ENCODE peak calls at places on chromosome 7, in seven cellular contexts. N, G, R, H, C, F and Q are unnamed samples.

GRCh38 chr7:98509836-98510235 is 107.2 kb upstream of the NPTX2 start:
- DNase-seq in N (no peak), G (no peak), R (no peak), H (no peak), C (no peak), F (no peak), Q (peak; percentile 2)

GRCh38 chr7:155722936-155723335 is 78.5 kb downstream of the RBM33 start:
- DNase-seq in N (no peak), G (no peak), R (no peak), H (no peak), C (no peak), F (no peak), Q (no peak)

GRCh38 chr7:15525652-15526263 is 36.1 kb downstream of the AGMO start:
- DNase-seq in N (no peak), G (no peak), R (no peak), H (no peak), C (no peak), F (no peak), Q (no peak)

GRCh38 chr7:132655071-132655761 is 78.9 kb upstream of the PLXNA4 start:
- DNase-seq in N (peak; percentile 24), G (no peak), R (peak; percentile 10), H (peak; percentile 29), C (peak; percentile 61), F (peak; percentile 76), Q (peak; percentile 9)

GRCh38 chr7:98398567-98399372 is 2.1 kb downstream of the BAIAP2L1 start:
- DNase-seq in N (no peak), G (no peak), R (no peak), H (no peak), C (no peak), F (no peak), Q (no peak)

GRCh38 chr7:15370441-15370840 is 191.4 kb downstream of the AGMO start:
- DNase-seq in N (no peak), G (no peak), R (no peak), H (no peak), C (no peak), F (no peak), Q (no peak)

GRCh38 chr7:116588641-116589594 is 64.1 kb downstream of the CAV1 start:
- DNase-seq in N (peak; percentile 40), G (no peak), R (no peak), H (peak; percentile 21), C (no peak), F (no peak), Q (peak; percentile 89)

GRCh38 chr7:149295481-149295850 is 33.5 kb downstream of the ZNF783 start:
- DNase-seq in N (no peak), G (no peak), R (no peak), H (no peak), C (no peak), F (no peak), Q (no peak)

GRCh38 chr7:157234271-157234670 is 95.5 kb downstream of the UBE3C start:
- DNase-seq in N (peak; percentile 80), G (no peak), R (no peak), H (no peak), C (no peak), F (no peak), Q (peak; percentile 37)

GRCh38 chr7:108299251-108300014 is 156.8 kb downstream of the NRCAM start:
- DNase-seq in N (peak; percentile 17), G (peak; percentile 47), R (no peak), H (no peak), C (no peak), F (no peak), Q (no peak)

GRCh38 chr7:112215787-112216186 is 9.3 kb downstream of the ZNF277 start:
- DNase-seq in N (no peak), G (no peak), R (no peak), H (no peak), C (no peak), F (no peak), Q (no peak)

GRCh38 chr7:152572101-152572500 is 103.8 kb downstream of the XRCC2 start:
- DNase-seq in N (no peak), G (no peak), R (no peak), H (no peak), C (no peak), F (peak; percentile 4), Q (no peak)

GRCh38 chr7:92242972-92243371 is 2.7 kb downstream of the KRIT1 start:
- DNase-seq in N (no peak), G (no peak), R (no peak), H (no peak), C (no peak), F (no peak), Q (peak; percentile 43)

GRCh38 chr7:91784469-91784868 is 96.0 kb downstream of the MTERF1 start:
- DNase-seq in N (peak; percentile 63), G (peak; percentile 2), R (no peak), H (no peak), C (no peak), F (no peak), Q (peak; percentile 81)

GRCh38 chr7:76201732-76202665 is at the start of gene SRRM3:
- DNase-seq in N (peak; percentile 92), G (peak; percentile 58), R (peak; percentile 76), H (peak; percentile 76), C (peak; percentile 81), F (peak; percentile 81), Q (peak; percentile 89)

GRCh38 chr7:122577449-122578003 is 121.4 kb downstream of the RNF133 start:
- DNase-seq in N (no peak), G (no peak), R (no peak), H (no peak), C (no peak), F (no peak), Q (no peak)

GRCh38 chr7:150994141-150994837 is 3.5 kb downstream of the NOS3 start:
- DNase-seq in N (no peak), G (no peak), R (no peak), H (no peak), C (no peak), F (no peak), Q (no peak)

GRCh38 chr7:134473861-134474291 is 15.0 kb upstream of the AKR1B1 start:
- DNase-seq in N (peak; percentile 34), G (peak; percentile 77), R (no peak), H (no peak), C (no peak), F (no peak), Q (no peak)

GRCh38 chr7:28258240-28258639 is 77.6 kb upstream of the JAZF1 start:
- DNase-seq in N (no peak), G (no peak), R (no peak), H (no peak), C (no peak), F (no peak), Q (no peak)

GRCh38 chr7:70063796-70064423 is 465.6 kb downstream of the AUTS2 start:
- DNase-seq in N (no peak), G (no peak), R (no peak), H (no peak), C (no peak), F (no peak), Q (no peak)

GRCh38 chr7:22720791-22721786 is 5.9 kb upstream of the IL6 start:
- DNase-seq in N (no peak), G (no peak), R (no peak), H (no peak), C (no peak), F (no peak), Q (no peak)

GRCh38 chr7:45092100-45092930 is 3.5 kb upstream of the NACAD start:
- DNase-seq in N (peak; percentile 59), G (peak; percentile 12), R (no peak), H (no peak), C (no peak), F (peak; percentile 40), Q (peak; percentile 38)

GRCh38 chr7:25805027-25805687 is 346.8 kb upstream of the NFE2L3 start:
- DNase-seq in N (no peak), G (peak; percentile 50), R (no peak), H (no peak), C (no peak), F (no peak), Q (peak; percentile 79)

GRCh38 chr7:86939197-86939814 is 120.1 kb downstream of the ELAPOR2 start:
- DNase-seq in N (peak; percentile 38), G (peak; percentile 73), R (peak; percentile 35), H (peak; percentile 18), C (no peak), F (no peak), Q (peak; percentile 83)

GRCh38 chr7:2100278-2101205 is 132.2 kb downstream of the MAD1L1 start:
- DNase-seq in N (no peak), G (no peak), R (no peak), H (no peak), C (no peak), F (no peak), Q (no peak)

GRCh38 chr7:84484502-84485079 is 290.0 kb upstream of the SEMA3A start:
- DNase-seq in N (peak; percentile 11), G (no peak), R (no peak), H (no peak), C (no peak), F (no peak), Q (peak; percentile 22)

GRCh38 chr7:55641811-55642210 is 69.5 kb upstream of the VOPP1 start:
- DNase-seq in N (no peak), G (peak; percentile 33), R (no peak), H (peak; percentile 2), C (no peak), F (no peak), Q (no peak)

GRCh38 chr7:101912711-101913110 is 95.3 kb downstream of the CUX1 start:
- DNase-seq in N (no peak), G (no peak), R (no peak), H (no peak), C (peak; percentile 38), F (no peak), Q (no peak)